ENCODE peak calls at places on chromosomes 12 and 14, in seven cellular contexts. J, H, Z, A, K, T and L are unnamed samples.

GRCh38 chr14:55807059-55807499 is 227.1 kb downstream of the KTN1 start:
- DNase-seq in J (peak; percentile 75), H (peak; percentile 88), Z (peak; percentile 77), A (peak; percentile 55), K (peak; percentile 70), T (peak; percentile 87), L (peak; percentile 72)

GRCh38 chr12:43921666-43922337 is 85.9 kb downstream of the TMEM117 start:
- DNase-seq in J (no peak), H (no peak), Z (no peak), A (no peak), K (no peak), T (no peak), L (no peak)

GRCh38 chr12:42609605-42610004 is 20.1 kb upstream of the PRICKLE1 start:
- DNase-seq in J (no peak), H (no peak), Z (no peak), A (no peak), K (no peak), T (no peak), L (no peak)

GRCh38 chr14:30195946-30196345 is 268.3 kb upstream of the PRKD1 start:
- DNase-seq in J (no peak), H (no peak), Z (no peak), A (no peak), K (no peak), T (no peak), L (no peak)

GRCh38 chr14:104353221-104353920 is 215.0 kb downstream of the KIF26A start:
- DNase-seq in J (peak; percentile 6), H (no peak), Z (no peak), A (peak; percentile 5), K (no peak), T (no peak), L (peak; percentile 53)

GRCh38 chr12:131171029-131171428 is 217.3 kb downstream of the ADGRD1 start:
- DNase-seq in J (no peak), H (no peak), Z (no peak), A (no peak), K (no peak), T (no peak), L (no peak)

GRCh38 chr12:34396006-34396860 is 373.9 kb downstream of the ALG10 start:
- DNase-seq in J (peak; percentile 1), H (peak; percentile 67), Z (no peak), A (peak; percentile 3), K (no peak), T (peak; percentile 5), L (peak; percentile 51)

GRCh38 chr14:82239205-82239604 is 705.6 kb upstream of the SEL1L start:
- DNase-seq in J (no peak), H (no peak), Z (no peak), A (no peak), K (no peak), T (no peak), L (no peak)

GRCh38 chr14:59695198-59695597 is 118.6 kb upstream of the CCDC175 start:
- DNase-seq in J (no peak), H (no peak), Z (no peak), A (no peak), K (no peak), T (no peak), L (peak; percentile 91)

GRCh38 chr14:68734231-68734732 is 58.6 kb downstream of the ZFP36L1 start:
- DNase-seq in J (no peak), H (peak; percentile 85), Z (no peak), A (no peak), K (no peak), T (no peak), L (no peak)
- H3K9me3 ChIP-seq in J (no peaks in the 10 kb centered on the region), H (no peaks in the 10 kb centered on the region), Z (no peaks in the 10 kb centered on the region), A (no peaks in the 10 kb centered on the region), K (no peaks in the 10 kb centered on the region), T (no peaks in the 10 kb centered on the region), L (no peaks in the 10 kb centered on the region)

DNA sequence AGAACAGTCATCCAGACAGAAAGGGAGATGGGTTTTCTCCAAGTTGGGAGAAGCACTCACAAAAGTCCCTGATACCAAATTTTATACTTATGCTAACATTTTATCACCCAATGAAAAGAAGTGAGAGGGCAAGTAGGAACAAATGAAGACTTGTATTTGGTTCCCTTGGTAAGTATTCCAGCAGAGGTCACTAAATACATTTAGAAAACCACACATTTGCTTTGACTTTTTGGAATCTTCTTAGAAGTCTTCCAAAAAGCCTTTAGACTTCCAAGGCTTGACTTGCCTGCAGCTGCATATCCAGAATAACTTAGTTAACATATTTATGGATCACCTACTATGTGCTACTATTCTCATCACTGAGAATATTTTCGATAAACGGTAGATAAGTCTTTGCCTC is 3.1 kb upstream of the GYS2 start:
- DNase-seq in J (no peak), H (no peak), Z (peak; percentile 10), A (no peak), K (peak; percentile 12), T (no peak), L (no peak)
- TF ChIP-seq CTCF in J (no peak), H (no peak), Z (peak; percentile 24), A (no peak), K (no peak), T (peak; percentile 60), L (peak; percentile 9)

DNA sequence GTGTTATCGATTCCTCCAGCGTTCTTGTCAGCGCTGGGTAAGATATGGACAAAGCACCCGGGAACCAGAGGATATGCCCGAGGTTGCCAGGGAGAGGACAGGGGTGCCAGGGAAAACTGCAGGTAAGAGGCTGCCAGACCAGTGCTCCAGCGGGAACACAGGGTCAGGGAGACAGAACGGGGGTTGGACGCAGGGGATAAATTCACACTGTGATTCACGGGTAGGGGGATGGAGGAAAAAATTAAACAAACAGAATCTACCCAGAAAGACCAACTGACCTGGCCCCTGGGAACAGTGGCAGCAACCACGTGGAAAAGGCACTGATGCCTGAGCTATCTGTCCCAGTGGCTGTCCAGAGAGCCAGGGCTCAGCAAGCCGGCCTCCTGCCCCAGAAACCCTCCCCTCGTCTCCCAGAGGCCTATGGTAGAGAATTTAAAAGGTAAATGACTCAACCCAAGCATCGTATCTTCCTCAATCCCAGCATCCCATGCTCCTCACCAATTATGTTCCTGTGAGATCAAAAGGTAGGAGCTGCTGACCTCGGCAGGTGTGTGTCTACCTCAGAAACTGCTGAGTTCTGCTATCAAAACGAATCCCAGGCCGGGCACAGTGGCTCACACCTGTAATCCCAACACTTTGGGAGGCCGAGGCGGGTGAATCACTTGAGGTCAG is 49.4 kb downstream of the FOXN3 start:
- DNase-seq in J (no peak), H (no peak), Z (no peak), A (no peak), K (no peak), T (no peak), L (no peak)
- H3K4me3 ChIP-seq in J (no peak overlapping the region), H (no peak overlapping the region), Z (no peak overlapping the region), A (no peak overlapping the region), K (no peak overlapping the region), T (peak overlapping the region; percentile 37), L (peak overlapping the region; percentile 36)

GRCh38 chr14:23380197-23381016 is 3.6 kb downstream of the CMTM5 start:
- DNase-seq in J (no peak), H (no peak), Z (no peak), A (no peak), K (no peak), T (no peak), L (no peak)
- H3K9me3 ChIP-seq in J (no peaks in the 10 kb centered on the region), H (no peaks in the 10 kb centered on the region), Z (no peaks in the 10 kb centered on the region), A (no peaks in the 10 kb centered on the region), K (no peaks in the 10 kb centered on the region), T (no peaks in the 10 kb centered on the region), L (no peaks in the 10 kb centered on the region)

GRCh38 chr12:65074932-65075331 is 46.2 kb downstream of the WIF1 start:
- DNase-seq in J (no peak), H (no peak), Z (no peak), A (no peak), K (peak; percentile 27), T (no peak), L (no peak)
- TF ChIP-seq CTCF in J (no peak), H (no peak), Z (no peak), A (no peak), K (peak; percentile 46), T (no peak), L (no peak)

GRCh38 chr14:38143651-38144505 is 63.8 kb upstream of the SSTR1 start:
- DNase-seq in J (no peak), H (no peak), Z (no peak), A (no peak), K (no peak), T (no peak), L (no peak)
- H3K4me3 ChIP-seq in J (no peak overlapping the region), H (no peak overlapping the region), Z (no peak overlapping the region), A (no peak overlapping the region), K (no peak overlapping the region), T (no peak overlapping the region), L (no peak overlapping the region)

DNA sequence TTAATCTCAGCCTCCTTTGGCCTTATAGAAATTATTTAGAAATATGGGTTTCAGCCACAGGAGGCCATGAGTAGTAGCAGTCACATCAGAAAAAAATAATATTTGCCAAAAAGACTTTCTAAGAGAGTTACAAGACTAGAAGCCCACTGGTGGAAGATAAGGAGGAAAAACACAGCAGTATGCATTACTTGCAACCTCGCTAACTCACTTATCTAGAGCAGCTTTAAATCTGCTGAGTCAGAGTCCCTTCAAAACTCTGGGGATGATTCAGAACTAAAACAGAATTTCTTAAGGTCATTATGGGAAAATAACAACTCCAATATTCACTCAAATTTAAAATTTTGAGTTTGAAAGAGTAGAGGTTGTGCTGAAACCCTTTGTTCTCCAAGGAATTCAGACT is 6.2 kb downstream of the OR4K17 start:
- DNase-seq in J (no peak), H (no peak), Z (no peak), A (no peak), K (no peak), T (no peak), L (no peak)
- H3K9me3 ChIP-seq in J (peaks cover 26% of the 10 kb centered on the region), H (no peaks in the 10 kb centered on the region), Z (no peaks in the 10 kb centered on the region), A (peaks cover 10% of the 10 kb centered on the region), K (peaks cover 4% of the 10 kb centered on the region), T (peaks cover 41% of the 10 kb centered on the region), L (peaks cover 3% of the 10 kb centered on the region)